ENCODE peak calls at places on chromosomes 5 and 9, in eight cellular contexts. B is suprapubic skin, E is upper lobe of right lung, O is GM12865, J is astrocyte, H is ovary, Y is stomach, X is tibial artery. F is an unnamed sample.

GRCh38 chr9:101513351-101513750 is 20.3 kb upstream of the RNF20 start:
- DNase-seq in B (no peak), E (no peak), O (no peak), J (no peak), H (no peak), Y (no peak), X (no peak), F (no peak)

GRCh38 chr9:80040457-80040856 is 468.7 kb downstream of the TLE4 start:
- DNase-seq in B (no peak), E (no peak), O (no peak), J (no peak), H (no peak), Y (no peak), X (no peak), F (no peak)

GRCh38 chr9:28365020-28365640 is 791.8 kb upstream of the C9orf72 start:
- DNase-seq in B (no peak), E (no peak), O (no peak), J (no peak), H (no peak), Y (no peak), X (no peak), F (no peak)

GRCh38 chr9:131645078-131645776 is 94.6 kb downstream of the RAPGEF1 start:
- DNase-seq in B (no peak), E (no peak), O (peak; percentile 56), J (no peak), H (no peak), Y (no peak), X (peak; percentile 5), F (peak; percentile 45)

GRCh38 chr5:126433708-126434107 is 10.5 kb downstream of the GRAMD2B start:
- DNase-seq in B (no peak), E (no peak), O (no peak), J (peak; percentile 89), H (no peak), Y (no peak), X (no peak), F (no peak)

GRCh38 chr9:123423036-123423640 is 67.1 kb downstream of the CRB2 start:
- DNase-seq in B (no peak), E (peak; percentile 43), O (no peak), J (no peak), H (no peak), Y (no peak), X (no peak), F (no peak)

GRCh38 chr5:148687871-148688270 is 33.5 kb upstream of the HTR4 start:
- DNase-seq in B (no peak), E (no peak), O (no peak), J (no peak), H (no peak), Y (no peak), X (no peak), F (no peak)

GRCh38 chr9:123927625-123928308 is 2.2 kb downstream of the DENND1A start:
- DNase-seq in B (no peak), E (no peak), O (peak; percentile 59), J (no peak), H (no peak), Y (no peak), X (no peak), F (peak; percentile 88)

GRCh38 chr5:88736494-88736893 is 146.5 kb downstream of the MEF2C start:
- DNase-seq in B (no peak), E (no peak), O (peak; percentile 84), J (no peak), H (no peak), Y (no peak), X (no peak), F (no peak)

GRCh38 chr9:68933434-68934318 is 80.2 kb downstream of the PRKACG start:
- DNase-seq in B (no peak), E (no peak), O (peak; percentile 86), J (no peak), H (no peak), Y (no peak), X (no peak), F (no peak)

GRCh38 chr9:83583151-83584014 is 39.6 kb upstream of the IDNK start:
- DNase-seq in B (no peak), E (no peak), O (peak; percentile 61), J (peak; percentile 38), H (peak; percentile 64), Y (peak; percentile 54), X (peak; percentile 70), F (peak; percentile 66)

GRCh38 chr5:133295520-133295919 is 243.7 kb downstream of the HSPA4 start:
- DNase-seq in B (no peak), E (no peak), O (no peak), J (peak; percentile 7), H (no peak), Y (no peak), X (no peak), F (no peak)

GRCh38 chr5:132272341-132273210 is 15.1 kb downstream of the PDLIM4 start:
- DNase-seq in B (no peak), E (no peak), O (peak; percentile 57), J (no peak), H (peak; percentile 73), Y (peak; percentile 69), X (no peak), F (peak; percentile 62)

GRCh38 chr9:92635760-92636159 is 34.2 kb downstream of the IPPK start:
- DNase-seq in B (no peak), E (no peak), O (no peak), J (no peak), H (no peak), Y (peak; percentile 2), X (no peak), F (no peak)

GRCh38 chr9:89425921-89426388 is 72.0 kb downstream of the SEMA4D start:
- DNase-seq in B (no peak), E (no peak), O (no peak), J (no peak), H (no peak), Y (no peak), X (no peak), F (no peak)

GRCh38 chr5:136080483-136081180 is 51.8 kb downstream of the TGFBI start:
- DNase-seq in B (peak; percentile 91), E (peak; percentile 94), O (peak; percentile 96), J (peak; percentile 88), H (peak; percentile 90), Y (peak; percentile 85), X (peak; percentile 87), F (peak; percentile 92)

GRCh38 chr9:118009585-118009984 is 305.4 kb downstream of the TLR4 start:
- DNase-seq in B (no peak), E (no peak), O (no peak), J (no peak), H (no peak), Y (no peak), X (no peak), F (no peak)

GRCh38 chr5:14967166-14967565 is 95.6 kb upstream of the ANKH start:
- DNase-seq in B (no peak), E (no peak), O (no peak), J (no peak), H (no peak), Y (no peak), X (no peak), F (no peak)

GRCh38 chr9:13444272-13444608 is 164.7 kb upstream of the MPDZ start:
- DNase-seq in B (no peak), E (no peak), O (no peak), J (no peak), H (no peak), Y (no peak), X (no peak), F (no peak)

GRCh38 chr9:5493597-5494511 is 16.5 kb upstream of the PDCD1LG2 start:
- DNase-seq in B (no peak), E (no peak), O (peak; percentile 95), J (peak; percentile 84), H (no peak), Y (no peak), X (peak; percentile 66), F (peak; percentile 76)

GRCh38 chr9:126638571-126639132 is 24.9 kb downstream of the LMX1B start:
- DNase-seq in B (no peak), E (no peak), O (no peak), J (no peak), H (no peak), Y (no peak), X (no peak), F (no peak)
- H3K4me3 ChIP-seq in B (peak overlapping the region; percentile 12), E (no peak overlapping the region), O (no peak overlapping the region), J (no peak overlapping the region), H (no peak overlapping the region), Y (no peak overlapping the region), X (no peak overlapping the region), F (no peak overlapping the region)

GRCh38 chr5:144275329-144275728 is 104.7 kb downstream of the KCTD16 start:
- DNase-seq in B (no peak), E (no peak), O (no peak), J (no peak), H (no peak), Y (no peak), X (no peak), F (no peak)
- TF ChIP-seq CTCF in B (no peak), E (no peak), O (no peak), J (no peak), H (no peak), Y (no peak), X (no peak), F (no peak)

GRCh38 chr5:16937503-16938161 is 1.5 kb upstream of the MYO10 start:
- DNase-seq in B (no peak), E (no peak), O (no peak), J (no peak), H (no peak), Y (no peak), X (no peak), F (no peak)
- H3K4me3 ChIP-seq in B (no peak overlapping the region), E (peak overlapping the region; percentile 64), O (no peak overlapping the region), J (no peak overlapping the region), H (no peak overlapping the region), Y (no peak overlapping the region), X (no peak overlapping the region), F (no peak overlapping the region)

DNA sequence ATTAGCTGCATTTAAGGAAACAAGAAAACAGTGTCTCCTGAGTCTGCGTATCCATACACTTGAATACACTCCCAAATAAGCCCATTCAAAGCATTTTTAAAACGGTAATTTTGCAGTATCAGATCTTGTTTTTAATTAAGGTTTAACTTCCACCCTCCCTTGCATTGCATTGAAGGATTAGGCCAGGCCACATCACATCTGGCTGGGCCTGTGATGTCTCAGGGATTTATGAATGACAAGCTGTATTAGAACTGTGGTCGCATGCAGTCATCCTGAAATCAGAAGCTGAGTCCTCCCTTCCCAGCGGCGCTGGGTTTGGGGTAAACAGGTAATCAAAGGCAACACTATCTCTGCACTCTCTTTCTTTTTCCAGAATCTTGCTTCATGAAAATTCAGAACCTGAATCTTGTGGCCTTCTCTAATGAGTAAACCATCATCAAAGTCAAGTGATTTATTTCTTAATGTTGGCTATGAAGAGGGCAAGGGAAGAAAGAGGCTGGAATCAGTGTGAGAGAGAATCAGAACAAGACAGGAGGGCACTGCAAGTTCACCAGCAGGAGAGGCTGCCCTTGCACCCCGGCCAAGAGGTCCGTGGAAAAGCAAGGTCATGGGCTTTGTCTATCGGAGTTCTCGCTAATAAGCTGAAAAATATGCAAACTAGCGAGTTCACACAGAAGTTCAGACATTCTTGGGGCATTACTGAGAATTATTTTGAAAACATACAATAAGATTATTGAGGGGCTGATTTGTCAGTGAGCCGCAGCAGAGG is 80.0 kb upstream of the ZSWIM6 start:
- DNase-seq in B (no peak), E (no peak), O (no peak), J (peak; percentile 67), H (no peak), Y (no peak), X (no peak), F (peak; percentile 41)
- TF ChIP-seq CTCF in B (no peak), E (no peak), O (no peak), J (no peak), H (no peak), Y (no peak), X (no peak), F (no peak)

DNA sequence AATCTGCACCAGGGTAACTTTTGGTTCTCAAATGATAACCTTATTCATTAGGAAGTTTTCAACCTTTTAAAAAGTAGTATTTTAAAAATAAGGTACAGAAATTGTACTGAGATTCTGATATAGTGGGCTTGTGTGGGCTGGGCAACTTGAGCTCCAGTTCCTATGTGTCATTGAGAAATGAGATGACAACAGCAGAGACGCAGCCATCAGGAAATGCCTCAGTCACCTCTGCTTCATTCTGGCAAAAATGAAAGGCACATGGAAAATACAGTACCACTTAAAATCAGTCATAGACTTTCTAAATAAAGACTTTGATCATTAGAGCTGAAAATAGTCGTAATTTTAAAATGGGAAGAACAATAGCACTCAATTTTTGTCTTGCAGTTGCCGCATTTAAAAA is 480.2 kb downstream of the PLK2 start:
- DNase-seq in B (no peak), E (no peak), O (no peak), J (no peak), H (no peak), Y (no peak), X (no peak), F (no peak)
- H3K4me3 ChIP-seq in B (no peak overlapping the region), E (no peak overlapping the region), O (no peak overlapping the region), J (no peak overlapping the region), H (no peak overlapping the region), Y (no peak overlapping the region), X (no peak overlapping the region), F (no peak overlapping the region)